ENCODE peak calls at places on chromosome 16, in five cellular contexts. X is K562, Q is GM12878, F is H1, H is endothelial cell of umbilical vein. O is an unnamed sample.

GRCh38 chr16:49491736-49492089 is 118.1 kb downstream of the C16orf78 start:
- DNase-seq in X (no peak), Q (no peak), F (no peak), H (peak), O (no peak)

GRCh38 chr16:82832861-82833260 is 206.1 kb downstream of the CDH13 start:
- DNase-seq in X (no peak), Q (no peak), F (no peak), H (no peak), O (no peak)

GRCh38 chr16:5615868-5616642 is 518.5 kb upstream of the EEF2KMT start:
- DNase-seq in X (peak), Q (no peak), F (peak), H (no peak), O (no peak)

GRCh38 chr16:49528035-49528434 is 154.4 kb downstream of the C16orf78 start:
- DNase-seq in X (no peak), Q (no peak), F (no peak), H (peak), O (no peak)

GRCh38 chr16:85173077-85173980 is 61.1 kb upstream of the CIBAR2 start:
- DNase-seq in X (peak), Q (no peak), F (no peak), H (peak), O (no peak)

GRCh38 chr16:83792391-83792790 is 15.4 kb upstream of the HSBP1 start:
- DNase-seq in X (no peak), Q (no peak), F (no peak), H (no peak), O (no peak)

GRCh38 chr16:30382398-30383015 is at the start of gene SEPTIN1:
- DNase-seq in X (no peak), Q (peak), F (no peak), H (no peak), O (no peak)

GRCh38 chr16:1993731-1994131 is 4.0 kb downstream of the SYNGR3 start:
- DNase-seq in X (no peak), Q (no peak), F (no peak), H (no peak), O (no peak)

GRCh38 chr16:58904254-58904653 is 170.1 kb upstream of the GOT2 start:
- DNase-seq in X (no peak), Q (no peak), F (no peak), H (no peak), O (no peak)

GRCh38 chr16:10817963-10818941 is at the start of gene TVP23A:
- DNase-seq in X (peak), Q (no peak), F (peak), H (no peak), O (no peak)
- TF ChIP-seq EZH2 in X (no peak), Q (no peak), F (no peak), H (peak), O (no peak)

GRCh38 chr16:23584186-23585076 is 11.7 kb downstream of the NDUFAB1 start:
- DNase-seq in X (no peak), Q (no peak), F (no peak), H (no peak), O (no peak)
- TF ChIP-seq POLR2AphosphoS5 in X (no peak), Q (no peak), F (no peak), H (no peak), O (no peak)

DNA sequence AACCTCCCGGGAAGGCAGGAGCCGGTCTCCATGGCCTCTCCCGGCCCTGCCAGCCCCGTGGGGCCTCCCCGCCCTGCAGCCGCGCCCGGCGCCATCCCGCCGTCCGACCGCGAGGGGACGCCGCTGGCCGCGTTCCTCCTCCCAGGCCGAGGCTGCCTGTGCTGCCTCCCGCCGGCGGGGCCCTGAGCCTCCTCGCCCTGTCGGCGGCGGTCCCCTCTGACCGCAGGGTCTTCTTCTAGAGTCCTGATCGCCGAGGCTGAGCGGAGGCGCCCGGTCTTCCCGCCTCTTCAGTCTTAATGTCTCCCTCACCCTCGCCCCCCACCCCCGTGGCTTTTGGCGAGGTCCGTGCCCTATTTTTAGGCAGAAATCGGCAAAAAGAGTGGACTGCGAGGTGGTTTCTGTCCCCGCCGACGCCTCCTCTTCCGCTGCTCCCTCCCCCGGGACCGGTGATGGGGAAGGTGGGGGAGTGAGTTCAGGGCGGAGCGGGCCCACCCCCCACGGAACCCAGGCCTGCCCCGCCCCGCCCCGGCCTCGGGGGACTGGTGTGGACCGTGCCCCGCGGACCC is 794 bp upstream of the CPNE7 start:
- DNase-seq in X (peak), Q (no peak), F (peak), H (peak), O (no peak)
- TF ChIP-seq EZH2 in X (no peak), Q (no peak), F (no peak), H (no peak), O (no peak)

DNA sequence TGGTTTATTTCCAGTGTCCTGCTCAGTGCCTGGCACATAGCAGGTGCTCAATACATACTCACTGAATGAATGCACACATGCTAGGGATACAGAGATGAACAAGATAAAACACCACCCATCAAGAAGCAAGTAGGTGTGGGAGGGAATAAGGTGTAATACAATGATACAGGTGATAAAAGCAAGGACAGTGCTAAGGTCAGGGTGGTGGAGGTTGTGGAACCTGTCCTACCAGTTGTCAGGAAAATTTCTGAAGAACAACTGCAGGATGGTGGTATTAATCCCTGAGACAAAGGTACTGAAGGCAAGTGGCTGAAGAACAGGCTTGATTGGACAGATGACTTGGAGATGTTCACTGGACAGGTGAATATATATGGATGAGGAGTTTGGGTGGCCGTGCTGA is 1.8 kb downstream of the KNOP1 start:
- DNase-seq in X (no peak), Q (no peak), F (no peak), H (no peak), O (no peak)
- TF ChIP-seq POLR2AphosphoS5 in X (no peak), Q (no peak), F (no peak), H (no peak), O (no peak)